ENCODE peak calls at places on chromosomes 1 and 21, in five cellular contexts. L is stimulated activated CD4-positive, alpha-beta T cell treated with anti-CD3 and anti-CD28 coated beads, Interleukin-1b, Interleukin-23, amount 100 ng/mL, for 24 hours; E is endothelial cell; B is AG10803; G is nephron progenitor cell. Q is an unnamed sample.

GRCh38 chr1:153963850-153964331 is 554 bp upstream of the SLC39A1 start:
- DNase-seq in L (no peak), E (peak), B (no peak), G (peak), Q (no peak)

GRCh38 chr1:78229344-78229743 is 183.6 kb downstream of the GIPC2 start:
- DNase-seq in L (no peak), E (no peak), B (peak), G (no peak), Q (no peak)

GRCh38 chr1:230682882-230683610 is 30.9 kb downstream of the AGT start:
- DNase-seq in L (no peak), E (no peak), B (peak), G (no peak), Q (no peak)

GRCh38 chr1:229031491-229032341 is 239.2 kb upstream of the RAB4A start:
- DNase-seq in L (no peak), E (no peak), B (no peak), G (no peak), Q (no peak)

GRCh38 chr1:53578358-53578757 is 119.2 kb downstream of the DMRTB1 start:
- DNase-seq in L (no peak), E (no peak), B (no peak), G (no peak), Q (no peak)

GRCh38 chr1:240194120-240194519 is 102.4 kb downstream of the FMN2 start:
- DNase-seq in L (no peak), E (no peak), B (peak), G (no peak), Q (no peak)

GRCh38 chr1:35539073-35539823 is 18.0 kb downstream of the KIAA0319L start:
- DNase-seq in L (no peak), E (no peak), B (peak), G (no peak), Q (no peak)

GRCh38 chr1:165353731-165354671 is 2.5 kb downstream of the LMX1A start:
- DNase-seq in L (no peak), E (peak), B (no peak), G (peak), Q (no peak)

GRCh38 chr1:156889802-156890585 is 3.5 kb upstream of the PEAR1 start:
- DNase-seq in L (peak), E (peak), B (peak), G (peak), Q (peak)

GRCh38 chr1:29398431-29398830 is 162.1 kb downstream of the PTPRU start:
- DNase-seq in L (no peak), E (no peak), B (peak), G (no peak), Q (no peak)

GRCh38 chr21:26140185-26140584 is 30.4 kb downstream of the APP start:
- DNase-seq in L (no peak), E (no peak), B (peak), G (no peak), Q (peak)

GRCh38 chr1:63592536-63593302 is 492 bp upstream of the PGM1 start:
- DNase-seq in L (no peak), E (no peak), B (no peak), G (no peak), Q (no peak)

GRCh38 chr21:33901421-33902288 is 13.9 kb downstream of the ATP5PO start:
- DNase-seq in L (no peak), E (peak), B (peak), G (peak), Q (no peak)

GRCh38 chr1:33263890-33264504 is 7.7 kb downstream of the ZNF362 start:
- DNase-seq in L (no peak), E (no peak), B (no peak), G (no peak), Q (no peak)

GRCh38 chr1:178301141-178301540 is 195.6 kb downstream of the CLEC20A start:
- DNase-seq in L (no peak), E (no peak), B (no peak), G (no peak), Q (no peak)

GRCh38 chr1:102851616-102852015 is 256.7 kb downstream of the COL11A1 start:
- DNase-seq in L (no peak), E (no peak), B (peak), G (no peak), Q (no peak)